ENCODE peak calls at places on chromosome 21, in nine cellular contexts. R is kidney epithelial cell, T is cardiac fibroblast, N is PC-9, B is neural progenitor cell, H is fibroblast of mammary gland, M is astrocyte of the cerebellum, A is HCT116, V is ovary. D is an unnamed sample.

GRCh38 chr21:32789709-32790108 is 18.2 kb upstream of the PAXBP1 start:
- DNase-seq in H (no peak), T (no peak), M (no peak), B (no peak), V (no peak), R (no peak), A (no peak), N (no peak), D (no peak)

GRCh38 chr21:31656199-31657095 is 3.0 kb upstream of the SOD1 start:
- DNase-seq in N (peak; percentile 44), B (no peak), M (peak; percentile 75), A (no peak), T (peak; percentile 22), V (no peak), R (no peak), H (peak; percentile 62), D (peak; percentile 65)

GRCh38 chr21:27040738-27041137 is 73.8 kb upstream of the ADAMTS5 start:
- DNase-seq in N (no peak), R (no peak), M (no peak), H (no peak), A (no peak), B (no peak), T (no peak), V (no peak), D (no peak)

GRCh38 chr21:25822981-25823380 is 88.2 kb downstream of the GABPA start:
- DNase-seq in B (no peak), R (no peak), M (no peak), V (no peak), A (no peak), H (no peak), T (no peak), N (no peak), D (no peak)

GRCh38 chr21:41839387-41840000 is 39.6 kb downstream of the PRDM15 start:
- DNase-seq in V (no peak), H (no peak), A (no peak), R (no peak), T (no peak), B (no peak), M (no peak), N (no peak), D (no peak)

GRCh38 chr21:40769231-40769630 is 77.7 kb downstream of the DSCAM start:
- DNase-seq in T (no peak), H (no peak), B (no peak), R (no peak), M (no peak), V (no peak), A (no peak), N (no peak), D (no peak)

GRCh38 chr21:44513389-44514217 is 26.4 kb downstream of the KRTAP10-1 start:
- DNase-seq in M (no peak), V (no peak), T (no peak), B (no peak), R (no peak), H (no peak), N (no peak), A (no peak), D (no peak)

GRCh38 chr21:44732956-44733355 is 21.6 kb upstream of the TSPEAR start:
- DNase-seq in N (no peak), R (no peak), T (no peak), A (no peak), H (no peak), M (no peak), V (no peak), B (no peak), D (peak; percentile 75)

GRCh38 chr21:35886887-35887286 is 173.4 kb downstream of the SETD4 start:
- DNase-seq in M (no peak), T (no peak), H (no peak), A (no peak), B (no peak), R (no peak), N (no peak), V (no peak), D (no peak)

GRCh38 chr21:35882791-35883240 is 177.5 kb downstream of the SETD4 start:
- DNase-seq in T (peak; percentile 13), N (no peak), A (no peak), M (peak; percentile 11), B (no peak), H (peak; percentile 65), V (no peak), R (peak; percentile 32), D (no peak)

DNA sequence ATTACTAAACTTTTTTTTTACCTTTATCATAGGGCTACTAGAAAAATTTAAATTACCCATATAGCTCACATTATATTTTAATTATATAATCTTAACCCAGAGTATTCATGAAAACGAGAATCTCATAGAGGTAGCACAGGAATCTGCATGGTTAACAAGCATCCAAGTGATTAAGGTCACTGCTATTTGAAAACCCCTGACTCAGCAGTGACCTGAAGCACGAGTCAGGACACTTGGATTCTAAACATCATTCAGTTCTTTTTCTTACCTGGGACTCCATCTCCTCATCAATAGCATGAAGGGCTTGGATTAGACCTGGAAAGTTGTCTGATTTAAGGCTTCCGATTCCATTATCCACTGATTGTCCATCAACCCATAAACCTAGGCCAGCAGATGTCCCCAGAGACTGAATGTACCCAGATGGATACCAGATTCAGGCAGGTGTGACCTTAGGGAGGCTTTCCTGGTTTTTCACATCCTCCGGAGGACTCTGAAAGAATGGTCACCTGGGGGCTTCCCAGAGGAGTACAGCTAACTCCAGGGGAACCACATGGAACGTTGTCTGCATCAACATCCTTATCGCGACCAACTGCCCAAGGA is 174.3 kb downstream of the SETD4 start:
- DNase-seq in V (no peak), T (no peak), N (no peak), A (no peak), M (no peak), B (no peak), R (no peak), H (no peak), D (no peak)
- TF ChIP-seq CTCF in V (no peak), T (no peak), N (no peak), A (peak; percentile 9), M (no peak), B (no peak), R (no peak), H (no peak), D (no peak)

GRCh38 chr21:34133802-34134201 is 60.4 kb downstream of the MRPS6 start:
- DNase-seq in T (no peak), B (peak; percentile 12), N (no peak), V (no peak), A (no peak), H (no peak), M (no peak), R (no peak), D (no peak)
- TF ChIP-seq CTCF in T (peak; percentile 26), B (peak; percentile 45), N (peak; percentile 34), V (no peak), A (peak; percentile 64), H (peak; percentile 28), M (peak; percentile 22), R (no peak), D (no peak)

GRCh38 chr21:39095681-39096080 is 87.6 kb downstream of the PSMG1 start:
- DNase-seq in V (no peak), R (no peak), M (no peak), T (no peak), B (no peak), H (no peak), A (no peak), N (no peak), D (no peak)

GRCh38 chr21:39094847-39095525 is 88.3 kb downstream of the PSMG1 start:
- DNase-seq in R (no peak), H (peak; percentile 37), B (no peak), V (no peak), M (peak; percentile 29), N (peak; percentile 57), A (no peak), T (peak; percentile 80), D (no peak)

GRCh38 chr21:39097335-39097861 is 85.9 kb downstream of the PSMG1 start:
- DNase-seq in A (no peak), H (no peak), R (no peak), M (no peak), N (no peak), V (no peak), B (no peak), T (no peak), D (no peak)

GRCh38 chr21:39097981-39098380 is 85.3 kb downstream of the PSMG1 start:
- DNase-seq in T (no peak), B (no peak), R (no peak), V (no peak), M (no peak), H (no peak), N (no peak), A (no peak), D (no peak)

GRCh38 chr21:39096754-39097153 is 86.5 kb downstream of the PSMG1 start:
- DNase-seq in V (no peak), M (no peak), B (peak; percentile 18), T (no peak), R (no peak), H (no peak), A (no peak), N (no peak), D (no peak)
- TF ChIP-seq CTCF in V (no peak), M (peak; percentile 15), B (peak; percentile 21), T (peak; percentile 3), R (peak; percentile 3), H (no peak), A (peak; percentile 52), N (no peak), D (no peak)

DNA sequence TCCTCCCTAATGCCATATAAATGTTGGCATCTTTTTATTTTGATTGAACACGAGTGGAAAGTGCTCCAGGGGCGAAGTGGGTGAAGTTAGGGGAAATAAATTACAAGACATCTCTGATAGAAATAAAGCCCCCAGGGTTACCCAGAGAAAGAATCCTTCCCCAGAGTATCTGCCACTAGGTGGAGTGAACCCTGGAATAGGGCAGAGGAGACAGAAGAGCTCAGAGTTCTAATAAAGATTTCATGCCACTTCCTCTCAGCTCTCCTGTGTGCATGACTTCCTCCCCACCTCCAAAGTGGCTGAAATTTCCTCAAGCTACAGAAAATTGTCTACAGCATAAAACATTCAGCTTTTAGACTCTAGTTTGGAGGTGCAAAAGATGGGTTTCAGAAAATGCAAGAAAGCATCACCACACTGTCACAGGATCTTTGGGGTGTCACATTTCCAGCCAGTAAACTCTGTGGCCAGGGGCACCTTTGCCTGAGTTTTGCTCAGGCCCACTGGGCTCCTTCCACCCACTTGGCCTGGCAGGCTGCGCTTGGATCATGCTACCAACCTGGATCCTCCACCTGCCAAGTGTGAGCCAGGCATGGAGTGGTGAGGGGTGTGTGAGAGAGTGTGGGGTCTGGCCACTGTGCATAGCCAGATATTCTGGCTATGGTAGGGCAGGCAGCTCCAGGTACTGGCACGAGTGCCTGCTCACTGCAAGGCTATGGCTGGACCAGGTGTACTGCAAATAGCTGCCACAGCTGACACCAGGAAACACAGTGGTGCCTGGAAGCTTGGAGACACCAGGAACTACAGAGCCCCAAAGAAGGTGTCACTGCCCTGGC is 208.8 kb upstream of the USP25 start:
- DNase-seq in A (no peak), V (no peak), T (peak; percentile 5), B (peak; percentile 37), N (no peak), H (peak; percentile 6), M (no peak), R (no peak), D (no peak)
- TF ChIP-seq CTCF in A (peak; percentile 28), V (no peak), T (peak; percentile 35), B (peak; percentile 54), N (no peak), H (peak; percentile 39), M (peak; percentile 27), R (peak; percentile 29), D (peak; percentile 24)

DNA sequence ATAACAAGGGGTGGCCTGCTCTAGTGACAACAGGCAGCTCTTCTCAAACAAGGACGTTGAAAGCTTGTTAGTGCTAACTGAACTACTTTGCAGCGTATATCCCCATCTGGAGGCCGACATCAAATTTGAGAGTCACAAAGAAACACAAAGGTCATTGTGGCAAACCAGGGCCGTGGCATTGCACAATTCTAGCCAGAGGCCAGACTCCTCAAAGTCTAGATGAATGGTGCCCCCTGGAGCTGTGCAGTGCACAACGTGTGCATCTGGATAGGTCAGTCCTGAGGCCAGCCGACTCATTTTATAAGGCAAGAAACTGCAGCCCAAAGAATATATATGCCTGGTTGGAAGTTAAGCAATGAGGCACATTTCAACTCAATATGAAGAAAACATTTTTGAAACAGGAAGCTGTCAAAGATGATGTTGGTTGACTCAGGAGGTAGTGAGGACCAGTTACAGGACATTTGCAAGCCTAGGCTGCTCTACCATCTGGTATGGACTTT is 459.3 kb upstream of the RUNX1 start:
- DNase-seq in A (peak; percentile 58), R (no peak), B (peak; percentile 69), V (no peak), T (peak; percentile 92), N (peak; percentile 61), H (peak; percentile 96), M (no peak), D (no peak)
- TF ChIP-seq CTCF in A (peak; percentile 54), R (peak; percentile 9), B (peak; percentile 45), V (no peak), T (peak; percentile 36), N (peak; percentile 68), H (peak; percentile 49), M (no peak), D (peak; percentile 20)

D was measured in osteocyte.